ENCODE peak calls at places on chromosomes 2 and 18, in seven cellular contexts. U, V, C, X, R, K and Z are unnamed samples.
A peak's percentile ranks its signal among the peaks of the same experiment; 100 is the strongest.

GRCh38 chr18:34321075-34321474 is 96.4 kb upstream of the NOL4 start:
- DNase-seq in K (no peak), V (no peak), R (no peak), X (no peak), C (no peak), U (no peak), Z (no peak)

GRCh38 chr2:230875347-230876315 is 10.9 kb downstream of the ITM2C start:
- DNase-seq in R (no peak), V (no peak), U (no peak), C (no peak), X (no peak), K (no peak), Z (no peak)

GRCh38 chr2:100786297-100786658 is 33.7 kb upstream of the NPAS2 start:
- DNase-seq in V (no peak), R (peak; percentile 75), X (no peak), U (peak; percentile 84), K (peak; percentile 89), C (no peak), Z (peak; percentile 80)

GRCh38 chr2:165969227-165969626 is 15.7 kb upstream of the TTC21B start:
- DNase-seq in V (no peak), X (no peak), R (no peak), K (no peak), C (no peak), U (no peak), Z (no peak)

GRCh38 chr2:73947412-73948018 is 20.8 kb downstream of the DGUOK start:
- DNase-seq in K (no peak), R (no peak), C (no peak), X (no peak), U (no peak), V (no peak), Z (no peak)

GRCh38 chr2:226985227-226985946 is 149.5 kb downstream of the RHBDD1 start:
- DNase-seq in K (peak; percentile 80), V (peak; percentile 7), C (no peak), X (peak; percentile 11), R (peak; percentile 40), U (peak; percentile 90), Z (peak; percentile 82)

GRCh38 chr2:215454519-215454918 is 18.7 kb upstream of the FN1 start:
- DNase-seq in U (peak; percentile 70), R (peak; percentile 21), X (no peak), C (no peak), K (peak; percentile 43), V (no peak), Z (peak; percentile 54)

GRCh38 chr18:3172081-3172480 is 47.7 kb downstream of the MYOM1 start:
- DNase-seq in X (no peak), R (no peak), V (no peak), U (no peak), C (no peak), K (no peak), Z (no peak)

GRCh38 chr2:198973181-198973580 is 484.6 kb downstream of the SATB2 start:
- DNase-seq in R (no peak), K (peak; percentile 9), U (no peak), C (no peak), X (no peak), V (no peak), Z (no peak)

GRCh38 chr2:153971914-153972313 is 100.2 kb downstream of the GALNT13 start:
- DNase-seq in C (no peak), V (no peak), X (no peak), U (no peak), K (no peak), R (no peak), Z (no peak)

GRCh38 chr2:196275646-196276352 is 104.4 kb upstream of the STK17B start:
- DNase-seq in K (peak; percentile 62), C (no peak), U (peak; percentile 46), V (no peak), X (no peak), R (no peak), Z (peak; percentile 75)

GRCh38 chr2:142965464-142965863 is 88.0 kb downstream of the KYNU start:
- DNase-seq in X (no peak), U (peak; percentile 71), C (no peak), R (no peak), K (peak; percentile 40), V (no peak), Z (peak; percentile 64)

GRCh38 chr2:124339709-124340108 is 314.6 kb downstream of the CNTNAP5 start:
- DNase-seq in V (no peak), C (no peak), R (no peak), K (no peak), U (no peak), X (no peak), Z (no peak)

GRCh38 chr2:74857725-74858124 is 23.8 kb downstream of the HK2 start:
- DNase-seq in X (no peak), U (no peak), R (no peak), C (no peak), V (no peak), K (no peak), Z (no peak)

GRCh38 chr18:59617468-59617932 is 79.7 kb downstream of the CCBE1 start:
- DNase-seq in C (no peak), R (no peak), K (peak; percentile 32), V (no peak), U (peak; percentile 35), X (no peak), Z (no peak)

GRCh38 chr2:221063568-221063967 is 508.5 kb downstream of the EPHA4 start:
- DNase-seq in V (no peak), U (no peak), R (no peak), C (no peak), X (no peak), K (no peak), Z (no peak)

GRCh38 chr18:57004366-57005121 is 142.3 kb upstream of the BOD1L2 start:
- DNase-seq in U (peak; percentile 57), X (no peak), V (no peak), K (peak; percentile 54), R (no peak), C (no peak), Z (peak; percentile 80)

GRCh38 chr2:237445611-237446332 is 31.8 kb upstream of the COL6A3 start:
- DNase-seq in X (no peak), V (no peak), C (no peak), R (no peak), U (no peak), K (no peak), Z (no peak)

GRCh38 chr2:201419057-201419635 is 32.1 kb downstream of the TRAK2 start:
- DNase-seq in U (peak; percentile 28), R (no peak), V (no peak), K (peak; percentile 33), C (no peak), X (no peak), Z (no peak)